ENCODE peak calls at places on chromosome 18, in six cellular contexts. H is DND-41, O is thoracic aorta, L is psoas muscle, A is NT2/D1, B is heart right ventricle. C is an unnamed sample.

GRCh38 chr18:59696311-59697235 is 650 bp downstream of the CCBE1 start:
- DNase-seq in H (no peak), B (no peak), A (no peak), L (peak; percentile 53), O (no peak), C (no peak)

GRCh38 chr18:29430416-29430815 is 1253.5 kb upstream of the CDH2 start:
- DNase-seq in L (no peak), O (no peak), A (no peak), H (no peak), B (no peak), C (no peak)

GRCh38 chr18:31100598-31101147 is 1.5 kb downstream of the DSC2 start:
- DNase-seq in L (peak; percentile 41), O (no peak), H (no peak), A (peak; percentile 39), B (peak; percentile 6), C (no peak)

GRCh38 chr18:48193521-48194251 is 215.5 kb downstream of the ZBTB7C start:
- DNase-seq in L (no peak), H (no peak), O (no peak), A (no peak), B (peak; percentile 27), C (no peak)

GRCh38 chr18:23357992-23358594 is 95.0 kb upstream of the RIOK3 start:
- DNase-seq in A (no peak), L (peak; percentile 67), B (peak; percentile 79), O (no peak), H (no peak), C (no peak)

GRCh38 chr18:48909721-48910120 is 41.0 kb downstream of the SMAD7 start:
- DNase-seq in O (no peak), H (peak; percentile 23), L (no peak), B (no peak), A (no peak), C (peak; percentile 39)

GRCh38 chr18:6414723-6415362 is at the start of gene L3MBTL4:
- DNase-seq in O (no peak), L (peak; percentile 51), H (no peak), B (peak; percentile 16), A (no peak), C (no peak)

GRCh38 chr18:23266717-23267446 is 131.6 kb downstream of the CABLES1 start:
- DNase-seq in B (no peak), L (no peak), H (no peak), O (no peak), A (no peak), C (no peak)

GRCh38 chr18:49725809-49726514 is 87.4 kb downstream of the ACAA2 start:
- DNase-seq in A (peak; percentile 52), L (peak; percentile 78), H (no peak), O (no peak), B (peak; percentile 55), C (no peak)

GRCh38 chr18:30094556-30094955 is 948.0 kb downstream of the DSC3 start:
- DNase-seq in O (no peak), B (no peak), A (no peak), L (no peak), H (no peak), C (no peak)

GRCh38 chr18:7071600-7071999 is 46.0 kb downstream of the LAMA1 start:
- DNase-seq in H (no peak), O (no peak), L (no peak), A (no peak), B (no peak), C (no peak)

GRCh38 chr18:48674198-48674721 is 135.4 kb downstream of the CTIF start:
- DNase-seq in A (no peak), H (no peak), O (peak; percentile 1), L (no peak), B (peak; percentile 69), C (no peak)

GRCh38 chr18:23879966-23880565 is 134.5 kb upstream of the TTC39C start:
- DNase-seq in H (no peak), O (no peak), A (no peak), L (no peak), B (no peak), C (no peak)

GRCh38 chr18:37253424-37254255 is 312.0 kb downstream of the CELF4 start:
- DNase-seq in L (no peak), H (no peak), B (no peak), O (no peak), A (no peak), C (no peak)

GRCh38 chr18:47418746-47419145 is 167.3 kb upstream of the SKOR2 start:
- DNase-seq in B (no peak), O (no peak), H (no peak), A (no peak), L (no peak), C (no peak)

GRCh38 chr18:35756506-35757117 is 175.1 kb downstream of the GALNT1 start:
- DNase-seq in H (peak; percentile 59), A (peak; percentile 42), B (peak; percentile 71), L (no peak), O (no peak), C (peak; percentile 44)

GRCh38 chr18:74146756-74147155 is 878 bp downstream of the FBXO15 start:
- DNase-seq in L (no peak), A (no peak), H (no peak), O (no peak), B (no peak), C (no peak)

GRCh38 chr18:45688834-45689233 is 35.1 kb upstream of the SLC14A1 start:
- DNase-seq in O (no peak), B (no peak), L (no peak), A (no peak), H (peak; percentile 82), C (peak; percentile 55)

GRCh38 chr18:40407913-40408312 is 1547.1 kb upstream of the PIK3C3 start:
- DNase-seq in A (no peak), H (no peak), B (no peak), O (no peak), L (no peak), C (no peak)

GRCh38 chr18:3716116-3716660 is 266.2 kb downstream of the TGIF1 start:
- DNase-seq in O (no peak), L (no peak), H (peak; percentile 71), A (no peak), B (no peak), C (no peak)
- H3K4me1 ChIP-seq in O (peaks cover 4% of the 10 kb centered on the region), L (no peaks in the 10 kb centered on the region), H (peaks cover 51% of the 10 kb centered on the region), A (no peaks in the 10 kb centered on the region), B (no peaks in the 10 kb centered on the region), C (no peaks in the 10 kb centered on the region)

DNA sequence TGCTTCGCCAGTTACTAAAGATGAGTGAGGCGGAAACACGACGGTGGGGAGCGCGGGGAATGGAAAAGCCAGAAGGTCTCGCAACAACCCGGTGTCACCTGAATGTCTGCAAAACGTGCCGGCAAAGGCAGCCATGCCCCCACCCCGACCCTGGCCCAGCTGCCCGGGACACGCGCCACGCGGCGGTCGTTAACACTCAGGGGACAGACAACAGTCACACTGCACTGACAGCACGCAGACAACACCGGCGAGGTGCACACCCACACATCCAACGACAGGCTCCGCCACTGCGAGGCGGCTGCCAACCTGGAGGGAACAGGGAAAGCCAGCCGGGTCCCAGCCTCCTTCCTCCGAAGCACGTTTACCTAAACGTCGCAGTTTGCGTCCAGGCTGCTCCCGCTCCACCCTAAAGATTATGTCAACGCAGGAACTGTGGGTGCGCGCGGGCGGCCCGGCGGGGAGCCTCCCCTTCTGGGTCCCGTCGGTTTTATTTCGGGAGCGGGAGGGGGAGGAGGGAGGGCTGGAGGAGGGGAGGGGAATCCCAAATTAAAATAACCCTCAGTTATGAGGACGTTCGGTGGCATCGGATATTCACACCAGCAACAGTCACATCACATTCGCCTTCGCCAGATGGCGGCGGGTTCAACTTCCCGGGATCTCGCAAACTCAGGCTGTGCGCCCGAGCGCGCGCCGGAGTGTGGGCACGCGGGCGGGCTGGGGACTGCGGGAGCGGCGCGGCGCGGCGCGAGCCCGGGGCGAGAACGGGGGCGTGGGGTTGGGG is 694 bp downstream of the PTGR3 start:
- DNase-seq in H (peak; percentile 63), O (no peak), B (peak; percentile 58), A (no peak), L (peak; percentile 82), C (peak; percentile 60)
- H3K27me3 ChIP-seq in H (no peaks in the 10 kb centered on the region), O (no peaks in the 10 kb centered on the region), B (no peaks in the 10 kb centered on the region), A (peaks cover 84% of the 10 kb centered on the region), L (no peaks in the 10 kb centered on the region), C (no peaks in the 10 kb centered on the region)

DNA sequence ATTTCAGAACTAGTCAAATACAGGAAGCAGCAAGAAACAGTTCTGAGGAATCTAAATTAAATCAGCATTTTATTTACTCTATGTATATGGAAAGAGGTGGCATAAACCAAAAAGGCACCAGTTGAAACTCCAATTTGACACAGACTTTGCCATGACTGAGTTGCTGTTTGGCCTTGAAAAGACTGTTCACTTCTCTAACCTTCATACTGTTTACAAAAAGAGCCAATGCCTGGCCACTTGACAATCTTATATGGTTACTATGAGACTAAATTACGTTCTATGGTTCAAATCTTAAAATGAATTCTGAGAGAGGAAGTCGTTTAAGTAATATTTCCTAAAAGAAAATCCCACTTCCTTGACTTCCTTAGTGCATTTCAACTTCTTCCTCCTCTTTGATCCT is 13.3 kb downstream of the CEP76 start:
- DNase-seq in H (no peak), A (no peak), O (no peak), L (no peak), B (no peak), C (no peak)
- H3K36me3 ChIP-seq in H (peaks cover 51% of the 10 kb centered on the region), A (peaks cover 33% of the 10 kb centered on the region), O (peaks cover 14% of the 10 kb centered on the region), L (peaks cover 54% of the 10 kb centered on the region), B (no peaks in the 10 kb centered on the region), C (peaks cover 4% of the 10 kb centered on the region)

DNA sequence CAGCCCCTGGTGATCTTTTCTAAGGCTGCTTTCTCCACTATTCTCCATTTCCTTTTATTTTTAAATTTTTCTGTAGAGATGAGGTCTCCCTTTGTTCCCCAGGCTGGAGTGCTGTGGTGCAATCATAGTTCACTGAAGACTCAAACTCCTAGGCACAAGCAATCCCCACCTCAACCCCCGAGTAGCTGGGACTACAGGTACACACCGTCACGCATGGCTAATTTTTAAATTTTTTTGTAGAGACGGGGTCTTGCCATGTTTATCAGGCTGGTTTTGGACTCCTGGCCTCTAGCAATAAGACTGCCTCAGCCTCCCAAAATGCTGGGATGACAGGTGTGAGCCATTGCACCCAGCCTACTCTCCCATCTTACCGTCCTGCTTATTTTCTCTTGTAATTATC is 22.7 kb upstream of the LPIN2 start:
- DNase-seq in A (no peak), B (no peak), O (no peak), L (no peak), H (no peak), C (no peak)
- H3K4me1 ChIP-seq in A (no peaks in the 10 kb centered on the region), B (no peaks in the 10 kb centered on the region), O (no peaks in the 10 kb centered on the region), L (no peaks in the 10 kb centered on the region), H (no peaks in the 10 kb centered on the region), C (peaks cover 7% of the 10 kb centered on the region)

DNA sequence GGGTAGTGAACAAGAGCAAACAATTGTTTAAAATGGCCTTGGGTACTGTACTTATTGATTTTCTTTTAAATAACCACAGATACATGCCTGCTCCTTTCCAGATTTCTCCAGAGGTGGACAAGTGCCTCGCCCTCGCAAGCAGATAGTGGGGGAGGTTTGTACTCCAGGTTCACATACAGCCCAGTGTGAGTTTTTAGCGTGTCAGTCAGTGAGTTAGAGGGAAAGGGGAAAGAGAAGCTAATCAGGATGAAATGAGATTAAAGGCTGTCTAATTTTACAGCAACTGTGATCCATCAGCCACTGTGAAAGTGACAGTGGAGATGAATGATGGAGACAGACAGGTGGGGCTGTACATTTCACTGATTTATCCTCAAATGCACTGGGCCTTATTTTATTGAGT is 74.7 kb downstream of the KLHL14 start:
- DNase-seq in A (no peak), O (no peak), H (no peak), L (no peak), B (no peak), C (no peak)
- H3K27me3 ChIP-seq in A (no peaks in the 10 kb centered on the region), O (no peaks in the 10 kb centered on the region), H (no peaks in the 10 kb centered on the region), L (no peaks in the 10 kb centered on the region), B (no peaks in the 10 kb centered on the region), C (no peaks in the 10 kb centered on the region)

GRCh38 chr18:9280854-9281253 is 53.7 kb upstream of the TWSG1 start:
- DNase-seq in O (no peak), H (no peak), L (no peak), B (no peak), A (no peak), C (no peak)
- H3K36me3 ChIP-seq in O (peaks cover 7% of the 10 kb centered on the region), H (peaks cover 12% of the 10 kb centered on the region), L (peaks cover 76% of the 10 kb centered on the region), B (peaks cover 44% of the 10 kb centered on the region), A (no peaks in the 10 kb centered on the region), C (peaks cover 18% of the 10 kb centered on the region)

C was measured in CD8-positive, alpha-beta memory T cell.